ENCODE peak calls at places on chromosome 11, in six cellular contexts. V, L, K, A, W and Q are unnamed samples.

GRCh38 chr11:116420770-116421528 is 351.8 kb downstream of the BUD13 start:
- DNase-seq in A (no peak), W (no peak), K (no peak), L (peak; percentile 2), V (peak; percentile 56), Q (no peak)

GRCh38 chr11:27861706-27862430 is 161.6 kb upstream of the BDNF start:
- DNase-seq in A (peak; percentile 52), W (no peak), K (no peak), V (peak; percentile 82), L (peak; percentile 91), Q (no peak)

GRCh38 chr11:113261709-113262475 is 52.5 kb upstream of the TTC12 start:
- DNase-seq in A (no peak), W (no peak), L (no peak), K (no peak), V (peak; percentile 89), Q (no peak)

GRCh38 chr11:2667940-2668339 is 31.9 kb downstream of the KCNQ1OT1 start:
- DNase-seq in K (no peak), L (no peak), V (no peak), A (no peak), W (no peak), Q (no peak)

GRCh38 chr11:1260023-1260501 is 37.2 kb downstream of the MUC5B start:
- DNase-seq in V (no peak), L (no peak), A (no peak), K (peak; percentile 46), W (peak; percentile 48), Q (no peak)

GRCh38 chr11:65537620-65538231 is 12.8 kb downstream of the SCYL1 start:
- DNase-seq in K (no peak), V (no peak), L (no peak), W (no peak), A (no peak), Q (no peak)

GRCh38 chr11:102225689-102226562 is 91.4 kb upstream of the BIRC3 start:
- DNase-seq in K (peak; percentile 7), L (peak; percentile 77), W (no peak), A (peak; percentile 78), V (peak; percentile 97), Q (peak; percentile 40)

GRCh38 chr11:1486054-1486825 is at the start of gene MOB2:
- DNase-seq in K (peak; percentile 63), W (no peak), A (no peak), V (peak; percentile 12), L (peak; percentile 9), Q (no peak)